ENCODE peak calls at places on chromosomes 6 and 20, in six cellular contexts. L, N, I, J, P and V are unnamed samples.

GRCh38 chr6:143195349-143195845 is 134.7 kb downstream of the AIG1 start:
- DNase-seq in P (no peak), N (peak; percentile 48), I (no peak), L (peak; percentile 59), J (peak; percentile 59), V (no peak)

GRCh38 chr20:46130534-46130933 is 12.4 kb downstream of the CD40 start:
- DNase-seq in L (no peak), P (no peak), N (no peak), J (no peak), I (no peak), V (no peak)

GRCh38 chr6:121647905-121648304 is 212.5 kb downstream of the GJA1 start:
- DNase-seq in L (no peak), N (no peak), I (no peak), J (no peak), P (no peak), V (no peak)

GRCh38 chr6:45445749-45446454 is 68.2 kb upstream of the SUPT3H start:
- DNase-seq in L (peak; percentile 54), J (peak; percentile 61), N (peak; percentile 67), P (peak; percentile 75), I (peak; percentile 78), V (peak; percentile 79)

GRCh38 chr6:128567029-128567428 is 46.6 kb upstream of the PTPRK start:
- DNase-seq in P (no peak), L (no peak), I (no peak), J (no peak), N (no peak), V (no peak)

GRCh38 chr6:125858427-125859320 is 67.9 kb downstream of the NCOA7 start:
- DNase-seq in L (peak; percentile 57), J (no peak), P (peak; percentile 85), N (peak; percentile 61), I (peak; percentile 80), V (peak; percentile 75)

GRCh38 chr6:1780468-1780867 is 170.8 kb downstream of the FOXC1 start:
- DNase-seq in I (no peak), P (no peak), N (no peak), J (no peak), L (no peak), V (no peak)

GRCh38 chr20:44720617-44720993 is 5.4 kb downstream of the CCN5 start:
- DNase-seq in P (peak; percentile 96), L (no peak), J (peak; percentile 51), I (no peak), N (no peak), V (no peak)

GRCh38 chr6:107729098-107729497 is 95.0 kb downstream of the SCML4 start:
- DNase-seq in J (no peak), L (no peak), P (no peak), N (no peak), I (no peak), V (no peak)

GRCh38 chr20:53818457-53819177 is 225.0 kb upstream of the ZNF217 start:
- DNase-seq in J (no peak), N (no peak), I (no peak), L (no peak), P (no peak), V (no peak)
- TF ChIP-seq POLR2A in J (no peak), N (no peak), I (no peak), L (no peak), P (no peak), V (no peak)

GRCh38 chr20:37913563-37914366 is 10.8 kb downstream of the VSTM2L start:
- DNase-seq in I (no peak), L (no peak), J (no peak), N (no peak), P (no peak), V (no peak)
- TF ChIP-seq POLR2A in I (no peak), L (no peak), J (no peak), N (no peak), P (no peak), V (no peak)

DNA sequence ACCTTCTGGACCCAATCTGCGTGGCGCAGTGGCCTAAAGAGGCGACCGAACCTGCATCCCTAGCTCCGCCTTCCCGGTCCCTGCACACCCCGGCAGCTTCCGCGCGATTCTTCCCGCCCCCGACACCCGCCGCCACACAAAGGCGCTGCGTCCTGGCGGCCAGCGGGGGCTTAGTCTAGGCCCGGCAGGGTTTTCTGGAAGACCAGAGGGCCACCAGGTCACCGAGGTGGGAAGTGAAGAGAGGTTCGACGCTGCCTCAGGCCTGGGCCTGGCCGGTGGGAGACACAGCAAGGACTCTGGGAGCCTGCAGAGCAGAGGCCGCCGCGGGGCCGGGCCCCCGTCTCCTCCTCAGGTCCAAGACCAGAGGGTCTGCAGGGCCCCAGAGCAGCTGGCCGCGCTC is 154.9 kb downstream of the OR2B2 start:
- DNase-seq in J (peak; percentile 71), L (peak; percentile 25), P (no peak), I (peak; percentile 75), N (no peak), V (peak; percentile 65)
- TF ChIP-seq POLR2A in J (no peak), L (no peak), P (no peak), I (no peak), N (no peak), V (peak; percentile 58)

GRCh38 chr20:62408640-62409039 is 1.6 kb upstream of the CABLES2 start:
- DNase-seq in N (no peak), I (no peak), J (no peak), P (no peak), L (no peak), V (no peak)

GRCh38 chr20:62406635-62407176 is 379 bp downstream of the CABLES2 start:
- DNase-seq in J (no peak), N (peak; percentile 49), P (no peak), L (peak; percentile 49), I (no peak), V (peak; percentile 30)

GRCh38 chr20:62405981-62406513 is 1.0 kb downstream of the CABLES2 start:
- DNase-seq in L (no peak), P (no peak), N (no peak), J (no peak), I (no peak), V (no peak)

GRCh38 chr20:62408055-62408454 is 970 bp upstream of the CABLES2 start:
- DNase-seq in N (no peak), L (no peak), P (no peak), I (no peak), J (no peak), V (no peak)

DNA sequence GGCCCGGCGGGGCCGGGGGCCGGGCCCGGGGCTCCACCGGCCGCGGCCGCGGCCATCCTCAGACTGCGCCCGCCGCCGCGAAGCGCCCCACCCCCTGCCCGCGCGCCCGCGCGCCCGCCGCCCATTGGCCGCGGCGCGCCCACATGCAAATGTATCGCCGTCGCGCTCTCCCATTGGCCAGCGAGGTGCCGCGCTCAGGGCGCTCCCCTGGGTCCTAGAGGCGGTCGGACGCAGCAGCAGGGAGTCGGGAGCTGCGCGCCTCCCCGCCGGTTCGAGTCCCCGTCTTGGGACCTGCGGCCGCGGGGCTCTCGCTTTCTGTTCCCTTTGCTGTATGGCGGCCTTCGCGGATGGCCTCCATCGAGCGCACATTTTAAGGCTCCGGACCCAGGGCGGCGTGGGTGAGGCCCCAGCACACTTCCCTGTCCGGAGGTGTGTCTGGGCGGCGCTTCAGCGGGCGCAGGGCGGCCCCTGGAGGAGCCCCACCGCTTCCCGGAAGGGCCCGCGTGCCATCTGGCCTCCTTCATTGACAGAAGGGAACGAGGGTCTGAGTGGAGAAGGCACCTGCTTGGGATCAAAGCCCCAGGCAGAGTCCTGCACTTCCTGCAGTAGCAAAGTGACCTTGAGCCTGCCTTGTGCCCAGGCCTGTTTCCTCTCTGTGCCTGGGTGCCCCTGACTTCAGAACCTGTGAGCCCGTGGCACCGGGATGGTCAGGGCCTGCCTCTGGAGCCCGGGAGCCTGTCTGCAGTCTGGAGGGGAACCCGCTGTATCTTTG is at the start of gene CABLES2:
- DNase-seq in I (peak; percentile 97), P (peak; percentile 84), L (peak; percentile 92), J (peak; percentile 97), N (peak; percentile 94), V (peak; percentile 96)
- TF ChIP-seq POLR2A in I (peak; percentile 19), P (no peak), L (no peak), J (peak; percentile 32), N (peak; percentile 25), V (peak; percentile 37)

GRCh38 chr6:73610444-73611275 is 43.1 kb downstream of the SLC17A5 start:
- DNase-seq in N (no peak), J (no peak), L (no peak), I (no peak), P (no peak), V (peak; percentile 51)
- TF ChIP-seq POLR2A in N (no peak), J (no peak), L (no peak), I (no peak), P (no peak), V (no peak)

GRCh38 chr20:840858-841567 is 7.5 kb downstream of the FAM110A start:
- DNase-seq in I (peak; percentile 84), N (no peak), L (peak; percentile 61), J (no peak), P (peak; percentile 43), V (no peak)
- TF ChIP-seq POLR2A in I (no peak), N (no peak), L (no peak), J (no peak), P (no peak), V (no peak)

DNA sequence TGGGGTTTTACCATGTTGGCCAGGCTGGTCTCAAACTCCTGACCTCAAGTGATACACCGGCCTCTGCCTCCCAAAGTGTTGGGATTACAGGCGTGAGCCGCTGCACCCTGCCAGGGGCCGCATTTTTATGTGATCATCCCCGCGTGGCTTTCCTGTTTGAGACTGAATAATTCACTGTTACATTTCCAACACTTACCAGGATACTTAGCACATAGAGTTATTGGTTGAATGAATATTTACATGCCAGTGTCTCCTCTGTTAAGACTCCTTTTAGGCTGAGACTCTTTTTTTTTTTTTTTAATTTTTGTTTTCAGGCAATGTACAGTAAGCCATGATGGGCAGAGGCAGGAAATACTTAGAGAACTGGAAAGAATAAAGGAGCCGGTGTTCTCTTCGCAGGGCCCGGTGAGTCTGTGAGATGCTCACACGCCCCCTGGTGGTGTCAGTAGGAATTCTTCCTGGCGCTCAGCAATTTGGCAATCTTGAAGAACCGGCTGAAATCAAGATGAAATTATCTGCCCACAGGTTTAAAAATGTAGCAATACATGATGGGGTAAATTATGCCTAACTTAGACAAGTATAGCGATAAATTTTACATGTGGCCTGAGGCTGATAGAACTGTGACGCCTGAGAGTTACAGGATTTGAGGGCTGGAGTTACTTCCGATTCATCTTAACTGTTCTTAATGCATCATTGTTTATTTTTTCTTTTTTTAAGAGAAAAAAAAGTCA is 7.6 kb upstream of the RNF114 start:
- DNase-seq in I (peak; percentile 92), J (peak; percentile 81), N (peak; percentile 80), P (peak; percentile 80), L (peak; percentile 84), V (peak; percentile 85)
- TF ChIP-seq POLR2A in I (no peak), J (no peak), N (peak; percentile 19), P (no peak), L (no peak), V (no peak)

DNA sequence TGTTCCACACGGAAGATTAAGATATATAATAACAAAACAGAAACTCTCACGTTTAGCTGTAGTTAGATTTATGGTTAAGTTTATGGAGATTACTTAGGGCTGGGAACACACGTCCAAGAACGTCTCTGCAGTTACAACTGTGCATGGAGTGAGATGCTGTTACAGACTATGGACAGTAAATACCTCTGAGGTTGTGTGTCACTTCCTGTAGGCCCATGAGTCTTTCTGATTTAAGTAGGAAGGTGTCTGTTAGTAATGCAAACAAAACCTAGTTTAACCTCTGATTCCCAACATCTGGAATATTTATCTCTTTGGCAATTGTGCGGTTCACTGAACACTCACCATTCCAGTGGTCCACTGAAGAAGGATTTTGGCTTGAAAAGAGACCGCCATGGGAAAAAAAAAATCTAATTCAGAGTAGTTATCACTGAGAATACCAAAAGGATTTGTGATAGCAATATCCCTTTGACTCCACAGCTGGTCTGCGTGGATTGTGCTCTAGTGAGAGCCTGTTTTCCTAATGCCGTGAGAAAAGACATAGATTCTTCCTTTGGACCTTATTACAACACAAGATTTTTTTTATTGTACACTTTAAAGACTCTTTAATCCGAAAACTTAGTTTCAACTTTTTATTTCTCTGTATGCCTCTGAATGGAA is 478.2 kb upstream of the CITED2 start:
- DNase-seq in J (no peak), P (no peak), N (no peak), L (no peak), I (no peak), V (no peak)
- TF ChIP-seq POLR2A in J (no peak), P (no peak), N (no peak), L (no peak), I (no peak), V (no peak)